ENCODE peak calls at places on chromosome 10, in five cellular contexts. K is KBM-7; F is stimulated activated CD4-positive, alpha-beta T cell treated with anti-CD3 and anti-CD28 coated beads, Interleukin-4, amount 100 ng/mL, for 48 hours; L is endothelial cell of umbilical vein; B is astrocyte of the spinal cord. R is an unnamed sample.

GRCh38 chr10:98371421-98371820 is 43.6 kb downstream of the PYROXD2 start:
- DNase-seq in B (no peak), K (no peak), F (no peak), L (no peak), R (peak; percentile 82)

GRCh38 chr10:42428534-42428933 is 209.8 kb downstream of the ZNF33B start:
- DNase-seq in K (peak; percentile 27), F (no peak), B (no peak), L (no peak), R (no peak)

GRCh38 chr10:87862644-87863101 is 660 bp downstream of the KLLN start:
- DNase-seq in F (no peak), K (no peak), L (no peak), B (no peak), R (no peak)

GRCh38 chr10:99450624-99451498 is 20.4 kb upstream of the GOT1 start:
- DNase-seq in B (no peak), F (no peak), L (no peak), K (no peak), R (no peak)

GRCh38 chr10:58972576-58973234 is 203.7 kb upstream of the PHYHIPL start:
- DNase-seq in K (no peak), B (no peak), F (no peak), L (no peak), R (no peak)

GRCh38 chr10:62613429-62613828 is 191.1 kb upstream of the ADO start:
- DNase-seq in L (no peak), K (peak; percentile 9), F (no peak), B (peak; percentile 61), R (no peak)

GRCh38 chr10:126041804-126042231 is 145.5 kb downstream of the FANK1 start:
- DNase-seq in K (peak; percentile 97), B (peak; percentile 55), F (peak; percentile 42), L (peak; percentile 98), R (peak; percentile 85)

GRCh38 chr10:87093461-87094372 is 926 bp downstream of the GLUD1 start:
- DNase-seq in B (peak; percentile 53), K (peak; percentile 66), L (peak; percentile 52), F (peak; percentile 70), R (peak; percentile 64)

GRCh38 chr10:7700577-7701125 is 2.5 kb upstream of the ITIH2 start:
- DNase-seq in F (no peak), K (no peak), L (no peak), B (no peak), R (no peak)

R was measured in lower leg skin.